ENCODE peak calls at places on chromosomes 13 and 19, in four cellular contexts. X is H1, C is thoracic aorta, A is choroid plexus epithelial cell. W is an unnamed sample.

GRCh38 chr19:48668332-48668731 is 4.5 kb downstream of the NTN5 start:
- DNase-seq in C (no peak), A (no peak), X (no peak), W (no peak)

GRCh38 chr19:38303517-38304351 is at the start of gene C19orf33:
- DNase-seq in X (peak), A (no peak), C (no peak), W (peak)

GRCh38 chr13:67277581-67277980 is 47.4 kb upstream of the PCDH9 start:
- DNase-seq in A (no peak), X (no peak), C (no peak), W (no peak)

GRCh38 chr13:77859450-77859849 is 59.2 kb downstream of the EDNRB start:
- DNase-seq in C (no peak), X (no peak), A (peak), W (no peak)

GRCh38 chr13:24681930-24682329 is 1.7 kb downstream of the ATP12A start:
- DNase-seq in A (no peak), C (no peak), X (no peak), W (no peak)

GRCh38 chr19:37594982-37595382 is 306 bp downstream of the ZNF540 start:
- DNase-seq in X (no peak), C (peak), A (peak), W (no peak)

GRCh38 chr13:102798653-102799543 is at the start of the genes BIVM and POGLUT2:
- DNase-seq in C (peak), X (peak), A (peak), W (peak)

GRCh38 chr19:9945319-9945966 is 9.1 kb upstream of the OLFM2 start:
- DNase-seq in C (peak), A (peak), X (no peak), W (peak)

GRCh38 chr19:14090509-14091085 is at the start of gene SAMD1:
- DNase-seq in X (peak), A (peak), C (peak), W (peak)

GRCh38 chr19:18208098-18208951 is 4.5 kb upstream of the RAB3A start:
- DNase-seq in C (no peak), A (peak), X (peak), W (no peak)

GRCh38 chr19:38661996-38662395 is 14.5 kb downstream of the ACTN4 start:
- DNase-seq in X (no peak), A (no peak), C (no peak), W (peak)

GRCh38 chr13:30918662-30919405 is 12.8 kb downstream of the MEDAG start:
- DNase-seq in X (no peak), A (no peak), C (no peak), W (peak)

GRCh38 chr13:32976046-32976781 is 40.0 kb upstream of the KL start:
- DNase-seq in X (no peak), A (no peak), C (no peak), W (no peak)

GRCh38 chr19:46115396-46116109 is 8.9 kb downstream of the IGFL3 start:
- DNase-seq in C (no peak), A (peak), X (no peak), W (peak)

GRCh38 chr13:101989798-101990350 is 412.0 kb downstream of the FGF14 start:
- DNase-seq in X (no peak), C (no peak), A (no peak), W (no peak)

GRCh38 chr19:2455481-2456300 is 1.1 kb downstream of the LMNB2 start:
- DNase-seq in A (peak), C (no peak), X (no peak), W (peak)

GRCh38 chr19:42601811-42602443 is 7.2 kb upstream of the CEACAM8 start:
- DNase-seq in C (no peak), A (peak), X (no peak), W (peak)

GRCh38 chr13:94480672-94481145 is 1.2 kb upstream of the DCT start:
- DNase-seq in C (no peak), A (peak), X (no peak), W (peak)

GRCh38 chr19:7177926-7178325 is 108.4 kb downstream of the ZNF557 start:
- DNase-seq in C (no peak), X (no peak), A (no peak), W (no peak)

GRCh38 chr19:7179917-7180306 is 110.4 kb downstream of the ZNF557 start:
- DNase-seq in A (no peak), X (no peak), C (no peak), W (no peak)

GRCh38 chr19:7176792-7177191 is 107.3 kb downstream of the ZNF557 start:
- DNase-seq in C (no peak), A (no peak), X (no peak), W (no peak)

GRCh38 chr19:7187605-7188339 is 106.4 kb downstream of the INSR start:
- DNase-seq in C (no peak), A (no peak), X (no peak), W (no peak)

DNA sequence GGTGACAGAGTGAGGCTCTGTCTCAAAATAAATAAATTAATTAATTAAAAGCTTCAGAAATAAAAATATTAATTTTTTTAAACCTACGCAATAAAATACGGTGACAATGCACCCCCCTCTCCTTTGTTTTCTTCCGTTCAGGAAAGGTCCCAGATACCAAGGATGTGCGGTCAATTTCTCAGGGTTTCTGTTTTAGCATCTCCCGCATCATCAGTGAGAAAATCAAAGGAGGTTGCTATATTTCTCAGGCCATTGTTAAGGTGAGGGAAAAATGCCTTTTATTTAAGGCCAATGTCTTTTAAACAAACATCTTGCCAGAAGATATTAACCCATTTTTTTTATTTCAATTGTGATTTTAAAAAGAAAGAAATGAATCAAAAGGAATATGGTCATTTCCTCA is 111.7 kb downstream of the INSR start:
- DNase-seq in A (no peak), C (no peak), X (no peak), W (no peak)
- H3K4me3 ChIP-seq in A (no peak), C (peak), X (no peak), W (no peak)

DNA sequence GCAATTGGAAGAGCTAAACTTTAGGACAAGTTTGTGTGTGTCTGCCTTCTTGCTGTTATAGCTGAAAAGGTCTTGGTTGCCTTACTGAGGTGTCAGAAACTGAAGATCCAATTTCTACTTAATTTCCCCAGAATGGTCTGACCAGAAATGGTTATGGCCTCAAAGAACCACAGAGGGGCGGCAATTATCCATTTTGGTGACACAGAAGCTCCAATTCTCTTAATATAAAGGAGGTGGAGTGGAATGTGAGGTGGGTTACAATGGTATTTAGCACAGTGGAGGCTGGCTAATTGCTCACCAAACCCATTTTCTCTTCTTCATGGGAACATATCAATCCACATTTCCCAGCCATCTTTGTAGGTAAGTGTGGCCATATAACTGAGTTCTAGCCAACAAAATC is 1157.2 kb downstream of the OLFM4 start:
- DNase-seq in C (no peak), A (no peak), X (peak), W (no peak)
- TF ChIP-seq CTCF in C (no peak), A (no peak), X (peak), W (peak)

DNA sequence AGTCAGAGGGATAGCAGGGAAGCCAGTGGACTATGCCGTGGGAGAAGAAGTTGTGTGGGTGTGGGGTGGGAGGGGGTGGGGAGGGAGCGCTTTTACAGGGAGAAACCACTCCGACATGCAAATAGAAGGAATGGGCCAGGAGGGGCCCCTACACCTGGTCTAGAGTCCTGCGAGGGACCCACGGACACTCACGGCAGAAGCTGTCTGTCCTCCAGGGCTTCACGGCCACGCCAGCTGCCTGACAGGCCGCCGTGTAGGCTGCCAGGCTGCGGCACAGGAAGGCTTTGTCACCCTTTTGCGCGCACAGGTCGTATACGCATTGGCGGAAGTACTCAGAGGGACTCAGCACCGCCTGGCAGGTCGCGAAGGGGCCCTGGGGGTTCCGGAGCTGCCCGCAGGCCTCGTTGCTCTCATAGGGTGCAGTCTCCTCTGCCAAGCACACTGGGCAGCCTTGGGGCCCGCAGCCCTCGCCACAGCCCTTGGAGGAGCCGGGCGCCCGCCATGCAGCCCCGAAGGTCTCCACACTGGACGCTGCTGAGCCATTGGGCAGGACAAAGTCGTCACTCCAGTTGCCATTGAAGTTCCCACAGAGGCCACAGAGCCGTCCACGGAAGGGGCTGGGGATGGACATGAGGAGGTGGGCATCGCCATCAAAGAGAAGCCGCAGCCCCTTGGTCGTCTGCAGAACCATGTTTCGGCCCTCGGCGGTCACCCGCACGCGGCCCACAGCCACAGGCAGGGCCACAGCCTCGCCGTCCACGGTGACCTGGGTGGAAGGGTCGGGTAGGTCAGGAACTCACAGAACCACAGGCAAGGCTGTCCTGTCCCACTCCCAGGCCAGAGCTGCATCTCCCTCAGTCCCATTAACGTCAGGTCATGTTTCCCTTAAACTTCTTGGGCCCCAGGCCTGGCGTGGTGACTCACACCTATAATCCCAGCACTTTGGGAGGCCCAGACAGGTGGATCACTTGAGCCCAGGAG is 26.0 kb upstream of the FBL start:
- DNase-seq in A (no peak), X (no peak), C (no peak), W (no peak)
- H3K4me3 ChIP-seq in A (no peak), X (no peak), C (no peak), W (no peak)

GRCh38 chr13:39284801-39285388 is 246.6 kb downstream of the NHLRC3 start:
- DNase-seq in X (no peak), C (no peak), A (peak), W (no peak)
- TF ChIP-seq CTCF in X (peak), C (no peak), A (peak), W (no peak)

W was measured in mammary epithelial cell.